ENCODE peak calls at places on chromosomes 12 and 14, in seven cellular contexts. S is heart right ventricle, W is NCI-H1105, A is ovary, H is NAMALWA, E is dermis microvascular lymphatic vessel endothelial cell, R is neural progenitor cell. M is an unnamed sample.

GRCh38 chr14:69804902-69805301 is 7.9 kb upstream of the SLC10A1 start:
- DNase-seq in E (no peak), S (no peak), R (no peak), H (no peak), A (no peak), W (no peak), M (no peak)

GRCh38 chr12:130493951-130494350 is 156.3 kb downstream of the PIWIL1 start:
- DNase-seq in W (no peak), R (no peak), S (no peak), H (no peak), E (no peak), A (no peak), M (no peak)

GRCh38 chr12:1948883-1949282 is 30.4 kb upstream of the CACNA2D4 start:
- DNase-seq in H (no peak), A (no peak), S (no peak), E (no peak), R (no peak), W (no peak), M (no peak)

GRCh38 chr14:94342334-94342934 is 19.3 kb upstream of the SERPINA6 start:
- DNase-seq in A (peak), R (no peak), H (peak), W (peak), E (peak), S (peak), M (peak)

GRCh38 chr12:113392988-113393579 is 10.6 kb downstream of the SDS start:
- DNase-seq in A (peak), W (no peak), R (peak), H (no peak), E (no peak), S (no peak), M (no peak)

GRCh38 chr14:68842298-68842697 is 49.4 kb upstream of the ZFP36L1 start:
- DNase-seq in A (no peak), R (no peak), H (no peak), S (no peak), W (peak), E (no peak), M (no peak)

GRCh38 chr12:116860281-116860680 is 21.0 kb downstream of the HRK start:
- DNase-seq in E (no peak), S (no peak), H (no peak), A (no peak), R (no peak), W (no peak), M (no peak)

GRCh38 chr14:102931580-102932285 is 9.3 kb downstream of the AMN start:
- DNase-seq in S (no peak), H (no peak), R (no peak), A (no peak), W (no peak), E (no peak), M (no peak)

GRCh38 chr14:91149462-91149861 is 35.6 kb downstream of the DGLUCY start:
- DNase-seq in R (no peak), A (peak), H (no peak), E (no peak), S (no peak), W (no peak), M (peak)

GRCh38 chr14:95431199-95432145 is 85.0 kb downstream of the SYNE3 start:
- DNase-seq in S (no peak), R (peak), A (no peak), H (peak), W (no peak), E (no peak), M (peak)

GRCh38 chr12:12357697-12358476 is 1.0 kb downstream of the BORCS5 start:
- DNase-seq in E (no peak), R (no peak), A (no peak), W (peak), H (peak), S (no peak), M (no peak)

GRCh38 chr12:31813305-31813704 is 84.5 kb upstream of the AMN1 start:
- DNase-seq in E (no peak), W (no peak), H (no peak), R (peak), A (no peak), S (no peak), M (peak)

GRCh38 chr12:113136128-113136989 is 798 bp upstream of the RASAL1 start:
- DNase-seq in E (no peak), W (no peak), R (no peak), S (no peak), A (no peak), H (peak), M (no peak)

GRCh38 chr12:52975820-52976573 is 27.1 kb downstream of the KRT18 start:
- DNase-seq in H (peak), E (no peak), R (peak), W (no peak), S (peak), A (no peak), M (peak)